ENCODE peak calls at places on chromosome 13, in seven cellular contexts. E, W, X, I, R, O and L are unnamed samples.

GRCh38 chr13:29583073-29583785 is 12.3 kb downstream of the SLC7A1 start:
- DNase-seq in R (no peak), X (no peak), I (peak), W (no peak), O (peak), E (no peak), L (peak)

GRCh38 chr13:39448831-39449230 is 154.2 kb downstream of the LHFPL6 start:
- DNase-seq in W (peak), X (no peak), O (no peak), E (no peak), I (no peak), R (no peak), L (no peak)

GRCh38 chr13:108342369-108343289 is 73.1 kb downstream of the TNFSF13B start:
- DNase-seq in R (no peak), O (peak), X (peak), E (peak), W (peak), I (peak), L (peak)

GRCh38 chr13:106143930-106144709 is 391.3 kb downstream of the EFNB2 start:
- DNase-seq in X (no peak), W (peak), I (peak), R (no peak), E (no peak), O (no peak), L (no peak)

GRCh38 chr13:107447591-107447990 is 767.7 kb downstream of the LIG4 start:
- DNase-seq in W (peak), O (no peak), I (peak), R (no peak), E (no peak), X (no peak), L (peak)

GRCh38 chr13:44274838-44275237 is 98.8 kb upstream of the SERP2 start:
- DNase-seq in X (no peak), I (no peak), R (no peak), W (no peak), E (no peak), O (peak), L (no peak)

GRCh38 chr13:19772306-19772705 is 10.4 kb downstream of the PSPC1 start:
- DNase-seq in R (no peak), X (no peak), W (no peak), E (no peak), O (no peak), I (no peak), L (no peak)

GRCh38 chr13:50357586-50358118 is 342.4 kb downstream of the KCNRG start:
- DNase-seq in R (no peak), X (no peak), O (peak), W (peak), I (peak), E (no peak), L (peak)

GRCh38 chr13:113802090-113802531 is 43.1 kb downstream of the TMEM255B start:
- DNase-seq in I (peak), X (no peak), W (peak), E (peak), O (peak), R (no peak), L (peak)

GRCh38 chr13:79722885-79723445 is 242.0 kb downstream of the NDFIP2 start:
- DNase-seq in R (no peak), E (no peak), X (no peak), W (no peak), O (no peak), I (no peak), L (no peak)

GRCh38 chr13:46181799-46182490 is at the start of gene LCP1:
- DNase-seq in E (peak), I (peak), R (no peak), O (peak), X (peak), W (no peak), L (no peak)

GRCh38 chr13:98856983-98857382 is 104.5 kb upstream of the SLC15A1 start:
- DNase-seq in E (no peak), X (no peak), I (no peak), W (no peak), R (no peak), O (no peak), L (no peak)

GRCh38 chr13:49622174-49622946 is 5.9 kb upstream of the ARL11 start:
- DNase-seq in I (no peak), E (no peak), X (no peak), W (no peak), R (no peak), O (no peak), L (no peak)

GRCh38 chr13:111401755-111402154 is 81.3 kb downstream of the TEX29 start:
- DNase-seq in E (no peak), X (no peak), O (no peak), I (no peak), R (no peak), W (peak), L (no peak)

GRCh38 chr13:94454906-94455305 is 24.6 kb downstream of the DCT start:
- DNase-seq in R (no peak), E (no peak), W (no peak), I (peak), O (peak), X (no peak), L (no peak)

GRCh38 chr13:51764184-51765141 is 39.5 kb downstream of the DHRS12 start:
- DNase-seq in R (no peak), X (peak), E (no peak), W (peak), I (peak), O (peak), L (peak)

GRCh38 chr13:73849292-73849691 is 284.9 kb downstream of the KLF12 start:
- DNase-seq in I (peak), W (peak), E (no peak), X (peak), O (peak), R (no peak), L (peak)

GRCh38 chr13:89153941-89154340 is 1482.8 kb downstream of the SLITRK5 start:
- DNase-seq in W (no peak), I (no peak), R (no peak), E (no peak), O (no peak), X (no peak), L (no peak)

GRCh38 chr13:39410089-39410901 is 192.7 kb downstream of the LHFPL6 start:
- DNase-seq in E (no peak), I (no peak), W (no peak), O (no peak), X (no peak), R (no peak), L (no peak)

GRCh38 chr13:89401209-89401810 is 1730.1 kb downstream of the SLITRK5 start:
- DNase-seq in I (peak), W (no peak), O (peak), R (no peak), X (no peak), E (peak), L (peak)